ENCODE peak calls at places on chromosome 12, in four cellular contexts. F is HAP-1, D is ovary, R is SJSA1. V is an unnamed sample. For H3K4me1, the result is how much of the 10 kb centered on the place peaks cover.

GRCh38 chr12:103778781-103779180 is 62.3 kb downstream of the NT5DC3 start:
- DNase-seq in D (no peak), F (no peak), R (no peak), V (no peak)

GRCh38 chr12:92290881-92291280 is 145.2 kb upstream of the BTG1 start:
- DNase-seq in F (no peak), D (no peak), R (no peak), V (no peak)

GRCh38 chr12:109760031-109760929 is 46.7 kb downstream of the FAM222A start:
- DNase-seq in D (peak), F (no peak), R (peak), V (peak)

GRCh38 chr12:79925492-79925891 is 9.4 kb downstream of the PPP1R12A start:
- DNase-seq in R (no peak), F (peak), D (no peak), V (no peak)

GRCh38 chr12:31021809-31022492 is 51.7 kb upstream of the DDX11 start:
- DNase-seq in D (no peak), F (no peak), R (no peak), V (no peak)

GRCh38 chr12:40829738-40830144 is 137.5 kb downstream of the CNTN1 start:
- DNase-seq in D (no peak), F (no peak), R (no peak), V (no peak)

GRCh38 chr12:29889737-29890136 is 106.0 kb upstream of the TMTC1 start:
- DNase-seq in D (peak), F (no peak), R (no peak), V (no peak)

GRCh38 chr12:88400302-88400701 is 180.0 kb downstream of the KITLG start:
- DNase-seq in R (no peak), F (no peak), D (no peak), V (no peak)

GRCh38 chr12:5452569-5452968 is 20.7 kb downstream of the NTF3 start:
- DNase-seq in D (no peak), R (no peak), F (no peak), V (no peak)

GRCh38 chr12:82479511-82479910 is 121.2 kb downstream of the METTL25 start:
- DNase-seq in D (no peak), F (peak), R (no peak), V (no peak)

GRCh38 chr12:1527789-1528188 is 66.6 kb downstream of the FBXL14 start:
- DNase-seq in R (peak), D (no peak), F (no peak), V (no peak)

GRCh38 chr12:83979785-83980184 is 932.8 kb downstream of the SLC6A15 start:
- DNase-seq in D (no peak), R (no peak), F (no peak), V (no peak)

GRCh38 chr12:28536088-28536487 is 345.8 kb downstream of the CCDC91 start:
- DNase-seq in R (no peak), F (no peak), D (no peak), V (no peak)

GRCh38 chr12:124030510-124030909 is 57.5 kb downstream of the ZNF664 start:
- DNase-seq in D (no peak), F (no peak), R (peak), V (no peak)

GRCh38 chr12:122873540-122873939 is 22.4 kb downstream of the VPS37B start:
- DNase-seq in F (no peak), R (no peak), D (no peak), V (no peak)

GRCh38 chr12:10673660-10674384 is at the start of gene STYK1:
- DNase-seq in F (peak), D (no peak), R (peak), V (peak)

DNA sequence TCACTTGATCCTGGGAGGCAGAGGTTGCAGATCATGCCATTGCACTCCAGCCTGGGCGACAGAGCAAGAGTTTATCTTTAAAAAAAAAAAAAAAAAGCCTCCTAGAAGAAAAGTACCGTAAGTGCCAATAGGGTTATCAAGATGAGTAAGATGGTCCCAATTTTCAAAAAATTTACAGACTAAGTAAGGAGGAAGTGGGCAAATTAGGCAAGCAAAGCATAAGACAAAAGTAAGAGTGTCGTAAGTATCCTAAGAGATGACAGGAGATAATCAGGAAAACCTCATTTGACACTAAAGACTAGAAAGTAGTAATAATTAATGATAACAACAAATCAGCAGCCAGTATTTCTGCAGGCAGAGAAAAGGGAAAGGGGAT is 12.2 kb downstream of the PYM1 start:
- DNase-seq in F (no peak), R (no peak), D (no peak), V (no peak)
- H3K4me1 ChIP-seq in F (under half), R (under half), D (under half), V (under half)

DNA sequence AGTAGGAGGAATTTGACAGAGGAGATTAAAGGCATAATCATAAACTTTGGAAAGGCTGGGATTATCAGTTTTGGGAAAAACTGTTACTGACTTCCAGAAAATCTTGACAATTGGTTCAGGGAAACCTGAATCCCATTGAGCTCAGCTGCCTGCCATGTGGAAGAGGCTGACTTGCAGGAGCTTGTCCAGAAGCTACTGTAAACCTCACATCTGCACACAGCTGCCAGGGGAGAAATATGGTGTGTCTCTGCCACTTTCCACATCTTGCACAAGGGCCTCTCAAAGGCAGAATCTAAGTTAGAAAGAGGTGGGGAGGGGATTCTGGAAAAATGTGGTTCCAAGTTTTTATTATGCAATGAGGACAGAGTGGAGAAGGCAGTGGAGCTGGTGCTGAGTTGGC is 8.7 kb upstream of the BHLHE41 start:
- DNase-seq in D (no peak), F (no peak), R (no peak), V (no peak)
- H3K4me1 ChIP-seq in D (under half), F (under half), R (under half), V (under half)

DNA sequence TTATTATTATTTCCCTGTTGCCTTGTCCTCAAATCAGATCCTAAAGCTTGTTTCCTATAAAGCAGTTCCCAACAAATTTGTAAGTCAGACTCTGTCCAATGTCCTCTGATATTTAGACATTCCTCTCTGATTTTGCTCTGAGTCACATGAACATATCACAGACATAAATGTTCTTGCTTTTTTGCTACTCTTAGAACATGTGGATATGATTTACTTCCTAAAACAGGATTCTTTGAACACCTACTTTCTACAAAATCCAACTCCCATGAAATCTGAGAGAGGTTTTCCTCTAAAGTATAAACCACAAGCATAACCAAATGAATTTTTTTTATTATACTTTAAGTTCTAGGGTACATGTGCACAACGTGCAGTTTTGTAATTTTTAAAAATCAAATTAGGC is 181.3 kb upstream of the SLC38A2 start:
- DNase-seq in R (no peak), D (no peak), F (no peak), V (no peak)
- H3K4me1 ChIP-seq in R (half or more), D (under half), F (under half), V (under half)

DNA sequence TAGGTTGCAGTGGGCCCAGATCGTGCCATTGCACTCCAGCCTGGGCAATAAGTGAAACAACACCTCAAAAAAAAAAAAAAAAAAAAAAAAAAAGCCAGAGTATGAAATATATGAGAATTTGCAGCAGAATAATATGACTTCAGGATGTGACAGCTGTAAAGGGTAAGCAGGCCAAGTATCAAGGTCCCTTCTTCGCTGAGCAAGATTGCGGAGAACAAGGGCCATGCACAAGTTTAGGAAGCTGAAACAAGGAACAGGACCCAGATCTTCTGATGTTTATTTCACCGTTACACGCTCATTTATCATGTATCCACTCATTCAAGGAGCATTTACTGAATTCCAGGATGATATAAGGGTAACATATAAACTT is 659 bp upstream of the FOXJ2 start:
- DNase-seq in F (no peak), D (no peak), R (no peak), V (no peak)
- H3K4me1 ChIP-seq in F (under half), D (under half), R (under half), V (under half)

GRCh38 chr12:106139422-106140141 is 828 bp upstream of the NUAK1 start:
- DNase-seq in R (peak), F (no peak), D (peak), V (peak)
- H3K4me1 ChIP-seq in R (half or more), F (under half), D (under half), V (under half)

DNA sequence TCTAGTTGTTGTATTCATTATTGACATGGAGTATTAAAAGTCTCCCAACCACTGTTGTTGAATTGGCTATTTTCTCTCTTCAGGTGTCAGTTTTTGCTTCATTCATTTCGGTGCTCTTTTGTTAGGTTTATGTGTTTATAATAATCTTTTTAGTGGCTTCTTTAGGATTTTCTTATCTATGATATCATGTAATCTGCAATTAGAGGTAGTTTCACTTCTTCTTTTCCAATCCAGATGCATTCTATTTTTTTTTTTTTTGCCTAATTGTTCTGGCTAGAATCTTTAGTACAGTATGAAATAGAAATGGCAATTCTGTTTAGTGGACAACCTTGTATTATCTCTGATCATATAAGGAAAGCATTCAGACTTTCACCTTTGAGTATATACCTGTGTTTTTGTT is 17.4 kb downstream of the CNOT2 start:
- DNase-seq in R (no peak), F (no peak), D (no peak), V (no peak)
- H3K4me1 ChIP-seq in R (under half), F (under half), D (under half), V (under half)